ENCODE peak calls at places on chromosomes 11 and 22, in seven cellular contexts. G is activated naive CD8-positive, alpha-beta T cell treated with anti-CD3 and anti-CD28 coated beads for 36 hours; J is amygdala; I is T-helper 1 cell; D is SJSA1; R is EL; W is cardiac muscle cell. O is an unnamed sample.
A peak's percentile ranks its signal among the peaks of the same experiment; 100 is the strongest.

GRCh38 chr22:44202261-44202789 is 21.6 kb downstream of the PARVG start:
- DNase-seq in G (no peak), J (no peak), I (no peak), D (peak; percentile 71), R (peak; percentile 81), W (peak; percentile 21), O (no peak)

GRCh38 chr11:17979770-17980371 is 33.0 kb downstream of the SERGEF start:
- DNase-seq in G (peak; percentile 6), J (no peak), I (peak; percentile 13), D (peak; percentile 38), R (peak; percentile 17), W (peak; percentile 58), O (peak; percentile 42)

GRCh38 chr22:30424471-30425326 is 869 bp upstream of the MTFP1 start:
- DNase-seq in G (no peak), J (no peak), I (no peak), D (no peak), R (no peak), W (peak; percentile 23), O (no peak)

GRCh38 chr22:24359452-24360120 is 67.8 kb upstream of the ADORA2A start:
- DNase-seq in G (no peak), J (no peak), I (no peak), D (no peak), R (no peak), W (no peak), O (no peak)

GRCh38 chr22:36565686-36566085 is 36.7 kb upstream of the EIF3D start:
- DNase-seq in G (no peak), J (no peak), I (no peak), D (no peak), R (peak; percentile 17), W (no peak), O (no peak)

GRCh38 chr11:117345039-117345438 is 17.4 kb downstream of the CEP164 start:
- DNase-seq in G (no peak), J (no peak), I (no peak), D (no peak), R (peak; percentile 38), W (no peak), O (no peak)

GRCh38 chr11:122098223-122098980 is 17.6 kb downstream of the BLID start:
- DNase-seq in G (no peak), J (no peak), I (no peak), D (peak; percentile 43), R (no peak), W (no peak), O (no peak)

GRCh38 chr22:30393322-30393680 is 3.5 kb upstream of the SEC14L2 start:
- DNase-seq in G (no peak), J (no peak), I (no peak), D (no peak), R (no peak), W (no peak), O (no peak)

GRCh38 chr11:17683378-17684161 is 35.8 kb upstream of the MYOD1 start:
- DNase-seq in G (no peak), J (no peak), I (no peak), D (peak; percentile 64), R (peak; percentile 92), W (no peak), O (no peak)

GRCh38 chr11:100472727-100473389 is 214.2 kb upstream of the ARHGAP42 start:
- DNase-seq in G (no peak), J (no peak), I (no peak), D (no peak), R (no peak), W (no peak), O (no peak)

GRCh38 chr11:72625746-72626636 is 48.2 kb downstream of the PDE2A start:
- DNase-seq in G (no peak), J (no peak), I (no peak), D (no peak), R (no peak), W (peak; percentile 49), O (peak; percentile 63)

GRCh38 chr22:45192701-45193187 is 29.0 kb downstream of the NUP50 start:
- DNase-seq in G (no peak), J (no peak), I (no peak), D (no peak), R (no peak), W (peak; percentile 47), O (no peak)

GRCh38 chr11:118343981-118344521 is at the start of gene CD3G:
- DNase-seq in G (peak; percentile 79), J (no peak), I (peak; percentile 51), D (no peak), R (no peak), W (no peak), O (no peak)

GRCh38 chr22:46974077-46974476 is 211.6 kb downstream of the TBC1D22A start:
- DNase-seq in G (no peak), J (no peak), I (no peak), D (no peak), R (no peak), W (no peak), O (no peak)

GRCh38 chr11:33307984-33308383 is 50.8 kb downstream of the HIPK3 start:
- DNase-seq in G (no peak), J (no peak), I (no peak), D (no peak), R (peak; percentile 40), W (no peak), O (no peak)

O was measured in endothelial cell.